ENCODE peak calls at places on chromosomes 6 and 20, in five cellular contexts. K is heart left ventricle, J is lower lobe of right lung, C is neural crest cell, A is thyroid gland. V is an unnamed sample.

GRCh38 chr20:22757424-22758189 is 173.2 kb upstream of the FOXA2 start:
- DNase-seq in K (no peak), J (no peak), C (no peak), A (no peak), V (no peak)

GRCh38 chr20:62285722-62286121 is 17.1 kb upstream of the ADRM1 start:
- DNase-seq in K (no peak), J (no peak), C (no peak), A (peak), V (no peak)

GRCh38 chr20:4320284-4320683 is 304.9 kb upstream of the RNF24 start:
- DNase-seq in K (no peak), J (peak), C (no peak), A (no peak), V (no peak)

GRCh38 chr20:21229163-21229562 is 74.0 kb upstream of the XRN2 start:
- DNase-seq in K (no peak), J (no peak), C (no peak), A (no peak), V (no peak)

GRCh38 chr6:46320505-46320904 is 149.7 kb upstream of the ENPP5 start:
- DNase-seq in K (no peak), J (no peak), C (no peak), A (no peak), V (no peak)

GRCh38 chr20:62066983-62067433 is 1.3 kb upstream of the TAF4 start:
- DNase-seq in K (no peak), J (no peak), C (no peak), A (no peak), V (peak)

GRCh38 chr6:15327271-15327670 is 81.4 kb downstream of the JARID2 start:
- DNase-seq in K (no peak), J (no peak), C (no peak), A (peak), V (peak)

GRCh38 chr20:19688031-19688806 is 69.8 kb upstream of the RIN2 start:
- DNase-seq in K (peak), J (peak), C (peak), A (peak), V (peak)

GRCh38 chr6:152096863-152097496 is 289.5 kb downstream of the ESR1 start:
- DNase-seq in K (no peak), J (no peak), C (no peak), A (no peak), V (no peak)
- TF ChIP-seq CTCF in K (no peak), J (no peak), C (no peak), A (no peak), V (no peak)

GRCh38 chr6:138285800-138286199 is 67.5 kb upstream of the PBOV1 start:
- DNase-seq in K (no peak), J (no peak), C (no peak), A (no peak), V (no peak)
- TF ChIP-seq CTCF in K (no peak), J (no peak), C (no peak), A (no peak), V (no peak)

DNA sequence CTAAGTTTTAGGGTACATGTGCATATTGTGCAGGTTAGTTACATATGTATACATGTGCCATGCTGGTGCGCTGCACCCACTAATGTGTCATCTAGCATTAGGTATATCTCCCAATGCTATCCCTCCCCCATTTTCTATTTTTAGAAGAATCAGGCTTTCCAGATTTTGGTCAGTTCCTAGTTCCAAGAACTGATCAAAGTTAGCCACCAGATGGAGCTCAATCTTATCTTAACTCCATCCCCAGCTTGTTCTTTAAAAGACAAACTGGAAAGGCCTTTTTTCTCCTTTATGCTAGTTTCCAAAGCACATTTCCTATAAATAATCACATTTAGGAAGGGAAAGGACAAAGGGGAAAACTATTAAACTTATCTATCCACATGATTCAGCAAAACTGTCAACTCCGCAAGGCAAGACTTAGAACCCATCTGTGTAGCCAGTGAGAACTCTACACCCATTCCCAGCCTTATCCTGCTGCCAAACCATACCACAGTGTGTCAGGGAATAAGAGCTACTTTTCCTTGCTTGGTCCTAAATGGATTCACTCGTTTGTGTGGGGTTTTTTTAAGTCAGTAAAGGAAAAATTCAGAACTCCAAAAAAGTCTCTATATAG is 22.8 kb upstream of the KHDC1 start:
- DNase-seq in K (no peak), J (no peak), C (no peak), A (no peak), V (no peak)
- TF ChIP-seq CTCF in K (peak), J (peak), C (peak), A (peak), V (peak)

GRCh38 chr20:18058661-18059467 is 1.1 kb upstream of the OVOL2 start:
- DNase-seq in K (no peak), J (peak), C (no peak), A (peak), V (no peak)
- TF ChIP-seq CTCF in K (no peak), J (no peak), C (peak), A (no peak), V (no peak)

GRCh38 chr6:141594874-141595273 is 537.9 kb upstream of the GJE1 start:
- DNase-seq in K (no peak), J (no peak), C (no peak), A (no peak), V (no peak)
- TF ChIP-seq CTCF in K (no peak), J (no peak), C (peak), A (no peak), V (no peak)